ENCODE peak calls at places on chromosomes 13 and 19, in seven cellular contexts. N is hepatocyte, V is HCT116, I is neural progenitor cell, R is GM23248, Z is GM23338, C is PC-3. Y is an unnamed sample.

GRCh38 chr19:48836089-48837017 is at the start of gene HSD17B14:
- DNase-seq in Z (peak; percentile 90), V (no peak), N (peak; percentile 78), C (peak; percentile 41), R (peak; percentile 49), I (peak; percentile 91), Y (no peak)

GRCh38 chr19:5172859-5173577 is 167.6 kb downstream of the PTPRS start:
- DNase-seq in I (no peak), N (peak; percentile 49), C (peak; percentile 100), Z (no peak), V (peak; percentile 94), R (peak; percentile 99), Y (no peak)

GRCh38 chr19:38736036-38736412 is 8.2 kb downstream of the CAPN12 start:
- DNase-seq in Z (peak; percentile 58), N (peak; percentile 89), I (peak; percentile 82), R (peak; percentile 79), C (peak; percentile 39), V (no peak), Y (peak; percentile 24)

GRCh38 chr19:17445526-17446165 is 2.8 kb downstream of the TMEM221 start:
- DNase-seq in C (no peak), R (no peak), I (no peak), Z (no peak), N (no peak), V (no peak), Y (no peak)

GRCh38 chr19:52679598-52679997 is 41.4 kb upstream of the ZNF83 start:
- DNase-seq in Z (no peak), I (no peak), V (no peak), R (no peak), N (no peak), C (peak; percentile 15), Y (no peak)

GRCh38 chr19:23996549-23996948 is 81.9 kb downstream of the ZNF726 start:
- DNase-seq in R (peak; percentile 14), Z (peak; percentile 72), C (peak; percentile 20), V (peak; percentile 3), N (no peak), I (peak; percentile 23), Y (peak; percentile 45)

GRCh38 chr19:54415208-54415900 is at the start of gene TTYH1:
- DNase-seq in R (no peak), I (peak; percentile 78), N (no peak), C (no peak), Z (peak; percentile 66), V (no peak), Y (no peak)

GRCh38 chr19:7224205-7224833 is 69.9 kb downstream of the INSR start:
- DNase-seq in Z (no peak), N (no peak), C (peak; percentile 16), I (no peak), V (no peak), R (peak; percentile 61), Y (no peak)

GRCh38 chr19:32322541-32322940 is 22.9 kb upstream of the ZNF507 start:
- DNase-seq in N (no peak), I (no peak), C (peak; percentile 46), Z (no peak), V (no peak), R (no peak), Y (no peak)

GRCh38 chr19:18469245-18470107 is 31.5 kb upstream of the ISYNA1 start:
- DNase-seq in V (peak; percentile 32), C (peak; percentile 56), Z (peak; percentile 89), N (peak; percentile 79), R (peak; percentile 76), I (peak; percentile 82), Y (peak; percentile 45)
- H3K4me1 ChIP-seq in V (peaks cover 32% of the 10 kb centered on the region), C (peaks cover 18% of the 10 kb centered on the region), Z (peaks cover 5% of the 10 kb centered on the region), N (peaks cover 22% of the 10 kb centered on the region), R (peaks cover 12% of the 10 kb centered on the region), I (no peaks in the 10 kb centered on the region), Y (no peaks in the 10 kb centered on the region)

DNA sequence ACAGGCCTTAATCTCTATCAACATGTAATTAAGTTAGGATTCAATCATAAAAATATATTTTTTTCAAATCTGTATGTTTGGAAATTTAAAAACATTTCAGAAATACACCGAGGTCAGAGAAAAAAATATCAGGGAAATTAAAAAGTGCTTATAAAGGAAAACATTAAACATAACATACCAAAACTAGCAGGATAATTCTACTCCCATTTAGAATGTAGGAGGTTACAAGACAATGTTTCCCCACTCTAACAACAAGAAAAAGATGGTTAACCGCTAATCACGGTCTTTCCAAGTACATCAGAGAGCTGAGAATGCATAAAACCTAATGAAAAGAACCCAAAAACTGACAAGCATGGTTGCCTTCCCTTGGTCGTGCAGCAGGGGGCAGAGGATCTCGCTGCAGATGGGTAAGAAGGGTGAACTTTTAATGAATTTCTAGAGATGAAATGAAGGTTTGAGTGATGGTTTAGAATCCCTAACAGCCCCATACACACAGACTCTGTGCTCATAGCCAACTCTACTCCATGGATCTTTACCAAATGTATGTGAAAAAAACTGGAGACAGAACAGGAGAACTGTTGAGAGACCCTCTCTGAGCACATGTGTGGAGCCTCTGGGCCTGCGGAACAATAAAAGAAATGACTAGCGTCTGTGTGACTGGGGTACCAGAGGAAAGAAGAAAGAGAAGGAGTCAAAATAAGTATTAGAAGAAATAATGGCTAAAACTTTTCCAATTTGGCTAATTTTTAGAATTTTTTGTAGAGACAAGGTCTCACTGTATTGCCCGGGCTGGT is 51.3 kb upstream of the LSM14A start:
- DNase-seq in R (peak; percentile 62), Z (peak; percentile 77), N (peak; percentile 48), V (peak; percentile 43), I (peak; percentile 60), C (peak; percentile 44), Y (peak; percentile 59)
- TF ChIP-seq EZH2phosphoT487 in R (no peak), Z (no peak), N (no peak), V (no peak), I (no peak), C (no peak), Y (no peak)

DNA sequence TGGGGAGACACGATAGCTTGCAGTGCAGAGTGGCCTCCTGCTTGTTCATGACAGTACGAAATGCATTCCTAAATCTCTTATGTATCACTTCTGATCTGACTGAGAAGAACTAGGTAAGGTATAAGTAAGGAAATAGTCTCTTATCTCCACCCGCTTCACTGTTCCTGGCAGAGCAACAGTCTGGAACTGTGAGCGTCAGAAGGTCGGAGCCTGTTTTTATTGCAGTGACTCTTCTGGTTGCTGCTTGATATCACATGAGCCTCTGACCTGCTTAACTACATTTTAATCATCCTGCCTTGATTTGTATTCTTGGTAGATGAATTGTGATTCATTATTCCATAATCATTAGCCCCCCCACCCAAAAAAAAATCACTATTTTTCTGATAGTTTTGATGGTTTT is 69.0 kb downstream of the COL4A2 start:
- DNase-seq in V (no peak), N (peak; percentile 57), Z (no peak), R (no peak), I (no peak), C (no peak), Y (no peak)
- H3K4me1 ChIP-seq in V (no peaks in the 10 kb centered on the region), N (peaks cover 12% of the 10 kb centered on the region), Z (peaks cover 21% of the 10 kb centered on the region), R (peaks cover 20% of the 10 kb centered on the region), I (peaks cover 15% of the 10 kb centered on the region), C (peaks cover 20% of the 10 kb centered on the region), Y (no peaks in the 10 kb centered on the region)

GRCh38 chr13:113096052-113096744 is 9.4 kb upstream of the F7 start:
- DNase-seq in I (no peak), V (no peak), R (no peak), C (no peak), N (no peak), Z (no peak), Y (no peak)

GRCh38 chr13:113096745-113097305 is 8.8 kb upstream of the F7 start:
- DNase-seq in V (no peak), C (no peak), N (no peak), Z (peak; percentile 40), I (no peak), R (no peak), Y (no peak)

GRCh38 chr13:113097651-113098050 is 7.9 kb upstream of the F7 start:
- DNase-seq in N (no peak), V (no peak), Z (no peak), C (no peak), I (no peak), R (no peak), Y (no peak)

GRCh38 chr13:113099142-113099541 is 6.4 kb upstream of the F7 start:
- DNase-seq in N (no peak), I (no peak), Z (no peak), V (no peak), C (no peak), R (no peak), Y (no peak)

GRCh38 chr13:113098163-113098732 is 7.3 kb upstream of the F7 start:
- DNase-seq in Z (no peak), C (no peak), V (no peak), N (no peak), R (peak; percentile 83), I (no peak), Y (no peak)
- TF ChIP-seq EZH2phosphoT487 in Z (no peak), C (no peak), V (no peak), N (no peak), R (no peak), I (no peak), Y (no peak)

GRCh38 chr13:98479496-98480003 is 97.4 kb downstream of the STK24 start:
- DNase-seq in I (no peak), R (no peak), N (no peak), Z (no peak), V (no peak), C (no peak), Y (no peak)

GRCh38 chr13:98481511-98481951 is 95.4 kb downstream of the STK24 start:
- DNase-seq in Z (no peak), I (no peak), C (no peak), V (no peak), N (no peak), R (no peak), Y (no peak)

GRCh38 chr13:98478134-98479129 is 98.5 kb downstream of the STK24 start:
- DNase-seq in C (peak; percentile 26), R (peak; percentile 33), V (no peak), I (peak; percentile 93), N (no peak), Z (peak; percentile 74), Y (peak; percentile 6)

GRCh38 chr13:98482476-98483444 is 94.1 kb downstream of the STK24 start:
- DNase-seq in I (peak; percentile 45), V (no peak), R (peak; percentile 90), N (no peak), C (no peak), Z (peak; percentile 46), Y (peak; percentile 20)

GRCh38 chr13:98480915-98481510 is 95.9 kb downstream of the STK24 start:
- DNase-seq in C (no peak), V (no peak), I (no peak), R (no peak), Z (no peak), N (no peak), Y (peak; percentile 19)
- H3K4me1 ChIP-seq in C (peaks cover 56% of the 10 kb centered on the region), V (peaks cover 89% of the 10 kb centered on the region), I (peaks cover 82% of the 10 kb centered on the region), R (peaks cover 41% of the 10 kb centered on the region), Z (peaks cover 81% of the 10 kb centered on the region), N (peaks cover 43% of the 10 kb centered on the region), Y (peaks cover 42% of the 10 kb centered on the region)

DNA sequence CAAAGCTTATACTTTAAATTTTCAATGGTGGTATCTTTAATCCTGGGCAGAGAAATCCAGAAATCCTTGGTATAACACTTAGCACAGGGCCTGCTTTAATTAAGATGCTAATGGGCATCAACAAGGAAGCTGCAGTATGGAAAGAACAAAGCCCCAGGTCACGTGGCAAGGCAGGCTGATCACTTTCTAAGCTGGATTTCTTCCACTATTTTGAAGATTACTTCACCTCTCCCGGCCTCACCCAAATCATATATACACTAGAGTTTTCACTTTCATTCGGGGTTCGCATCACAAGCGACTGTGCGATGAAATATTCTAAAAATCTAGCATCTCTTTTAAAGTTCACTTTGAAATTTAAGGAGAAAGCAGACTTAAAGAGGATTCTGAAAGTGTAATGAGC is 71.8 kb downstream of the STARD13 start:
- DNase-seq in N (no peak), C (no peak), I (peak; percentile 65), V (no peak), R (peak; percentile 44), Z (peak; percentile 53), Y (no peak)
- TF ChIP-seq EZH2phosphoT487 in N (no peak), C (no peak), I (no peak), V (no peak), R (no peak), Z (no peak), Y (no peak)